ENCODE peak calls at places on chromosomes 1 and 21, in six cellular contexts. A is lower leg skin, S is AG04450, L is heart right ventricle, B is cardiac fibroblast, D is foreskin fibroblast. R is an unnamed sample.

GRCh38 chr1:205449254-205449749 is 6.5 kb downstream of the BLACAT1 start:
- DNase-seq in A (no peak), S (no peak), L (no peak), B (no peak), D (no peak), R (no peak)

GRCh38 chr1:226406401-226406881 is 1.5 kb downstream of the PARP1 start:
- DNase-seq in A (peak), S (no peak), L (no peak), B (peak), D (peak), R (peak)

GRCh38 chr1:115949156-115949555 is 27.2 kb upstream of the SLC22A15 start:
- DNase-seq in A (no peak), S (no peak), L (no peak), B (peak), D (peak), R (no peak)

GRCh38 chr1:214199585-214199984 is 81.4 kb upstream of the SMYD2 start:
- DNase-seq in A (no peak), S (no peak), L (no peak), B (no peak), D (no peak), R (no peak)

GRCh38 chr21:42567181-42567560 is 53.5 kb downstream of the SLC37A1 start:
- DNase-seq in A (no peak), S (no peak), L (no peak), B (no peak), D (no peak), R (no peak)

GRCh38 chr1:64320470-64320869 is 117.0 kb downstream of the UBE2U start:
- DNase-seq in A (no peak), S (no peak), L (no peak), B (peak), D (peak), R (peak)

GRCh38 chr1:114386129-114387037 is 124.6 kb downstream of the TRIM33 start:
- DNase-seq in A (no peak), S (no peak), L (no peak), B (peak), D (no peak), R (no peak)

GRCh38 chr1:224343679-224344078 is 13.0 kb upstream of the CNIH4 start:
- DNase-seq in A (no peak), S (no peak), L (no peak), B (no peak), D (peak), R (no peak)

GRCh38 chr1:91176250-91176649 is 154.4 kb upstream of the ZNF644 start:
- DNase-seq in A (no peak), S (no peak), L (no peak), B (no peak), D (no peak), R (no peak)

GRCh38 chr1:161885013-161885412 is 118.9 kb downstream of the ATF6 start:
- DNase-seq in A (no peak), S (peak), L (peak), B (peak), D (peak), R (peak)

GRCh38 chr1:224498574-224499170 is 64.1 kb upstream of the WDR26 start:
- DNase-seq in A (no peak), S (no peak), L (peak), B (peak), D (peak), R (peak)

GRCh38 chr1:53047737-53048344 is 14.2 kb upstream of the PODN start:
- DNase-seq in A (no peak), S (peak), L (no peak), B (peak), D (peak), R (peak)

GRCh38 chr1:92909321-92909720 is 51.9 kb downstream of the DIPK1A start:
- DNase-seq in A (no peak), S (peak), L (no peak), B (peak), D (peak), R (peak)

GRCh38 chr1:7558041-7558461 is 213.0 kb upstream of the VAMP3 start:
- DNase-seq in A (no peak), S (no peak), L (no peak), B (no peak), D (no peak), R (no peak)

GRCh38 chr21:41112740-41113692 is 54.9 kb upstream of the BACE2 start:
- DNase-seq in A (peak), S (peak), L (peak), B (peak), D (peak), R (peak)

GRCh38 chr1:70509996-70510876 is 99.2 kb downstream of the CTH start:
- DNase-seq in A (no peak), S (peak), L (no peak), B (peak), D (peak), R (peak)

GRCh38 chr1:12546771-12547585 is 71.0 kb downstream of the DHRS3 start:
- DNase-seq in A (peak), S (no peak), L (peak), B (peak), D (no peak), R (no peak)

GRCh38 chr21:42699196-42699595 is 45.8 kb downstream of the PDE9A start:
- DNase-seq in A (no peak), S (no peak), L (no peak), B (no peak), D (no peak), R (no peak)

GRCh38 chr1:25692560-25692959 is 76.0 kb downstream of the MAN1C1 start:
- DNase-seq in A (no peak), S (no peak), L (no peak), B (no peak), D (no peak), R (no peak)

GRCh38 chr1:153779781-153780541 is 4.8 kb downstream of the SLC27A3 start:
- DNase-seq in A (no peak), S (no peak), L (no peak), B (no peak), D (no peak), R (no peak)

GRCh38 chr1:61184035-61184713 is 101.8 kb downstream of the NFIA start:
- DNase-seq in A (peak), S (peak), L (peak), B (peak), D (peak), R (peak)

GRCh38 chr1:90154711-90155110 is 159.8 kb downstream of the ZNF326 start:
- DNase-seq in A (no peak), S (no peak), L (no peak), B (no peak), D (no peak), R (no peak)

GRCh38 chr1:3068400-3069361 is at the start of gene PRDM16:
- DNase-seq in A (no peak), S (no peak), L (peak), B (peak), D (peak), R (peak)

GRCh38 chr1:16978139-16978538 is 2.3 kb downstream of the MFAP2 start:
- DNase-seq in A (no peak), S (no peak), L (no peak), B (no peak), D (no peak), R (no peak)
- H3K4me3 ChIP-seq in A (no peak), S (peak), L (no peak), B (peak), D (peak), R (peak)

DNA sequence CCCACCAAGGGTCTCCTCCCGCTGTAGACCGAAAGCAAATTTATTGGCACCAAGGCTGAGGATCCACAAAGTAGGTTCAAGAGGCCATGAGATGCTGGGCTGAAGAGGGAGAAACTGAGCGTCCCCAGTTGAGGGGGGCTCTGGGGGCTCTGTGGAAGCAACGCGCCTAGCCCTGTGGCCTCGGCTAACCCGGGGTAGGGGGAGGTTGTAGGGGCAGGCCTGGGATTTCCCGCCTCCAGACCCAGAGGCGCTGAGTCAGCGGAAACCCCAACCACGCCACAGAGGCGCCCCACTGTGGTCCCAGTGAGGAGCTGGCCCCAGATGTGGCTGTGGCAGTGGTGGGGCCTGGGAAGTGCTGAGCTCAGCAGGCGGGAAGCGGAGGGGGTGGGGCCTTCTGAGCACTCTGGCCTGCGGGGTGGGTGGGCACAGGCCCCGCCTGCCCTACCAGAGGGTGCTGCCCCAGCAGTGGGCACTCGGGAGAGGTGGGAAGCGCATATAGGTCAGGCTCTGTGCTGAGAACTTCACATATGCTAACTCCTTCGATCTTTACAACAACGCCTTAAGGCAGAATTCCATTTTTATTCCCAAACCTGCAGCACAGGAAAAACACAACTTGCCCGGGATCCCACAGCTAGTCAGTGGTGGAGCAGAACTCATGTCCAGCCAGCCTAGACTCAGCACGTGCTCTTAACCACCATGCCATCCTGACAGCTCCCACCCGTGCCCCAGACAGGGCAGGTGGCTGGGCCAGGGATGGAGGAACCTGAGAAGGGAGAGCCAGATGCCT is 1.5 kb upstream of the COL16A1 start:
- DNase-seq in A (peak), S (no peak), L (peak), B (peak), D (peak), R (peak)
- TF ChIP-seq CTCF in A (no peak), S (peak), L (no peak), B (peak), D (peak), R (peak)

GRCh38 chr1:20903452-20903851 is 116.3 kb upstream of the HP1BP3 start:
- DNase-seq in A (no peak), S (no peak), L (no peak), B (peak), D (no peak), R (peak)
- H3K4me3 ChIP-seq in A (no peak), S (no peak), L (no peak), B (no peak), D (no peak), R (no peak)

DNA sequence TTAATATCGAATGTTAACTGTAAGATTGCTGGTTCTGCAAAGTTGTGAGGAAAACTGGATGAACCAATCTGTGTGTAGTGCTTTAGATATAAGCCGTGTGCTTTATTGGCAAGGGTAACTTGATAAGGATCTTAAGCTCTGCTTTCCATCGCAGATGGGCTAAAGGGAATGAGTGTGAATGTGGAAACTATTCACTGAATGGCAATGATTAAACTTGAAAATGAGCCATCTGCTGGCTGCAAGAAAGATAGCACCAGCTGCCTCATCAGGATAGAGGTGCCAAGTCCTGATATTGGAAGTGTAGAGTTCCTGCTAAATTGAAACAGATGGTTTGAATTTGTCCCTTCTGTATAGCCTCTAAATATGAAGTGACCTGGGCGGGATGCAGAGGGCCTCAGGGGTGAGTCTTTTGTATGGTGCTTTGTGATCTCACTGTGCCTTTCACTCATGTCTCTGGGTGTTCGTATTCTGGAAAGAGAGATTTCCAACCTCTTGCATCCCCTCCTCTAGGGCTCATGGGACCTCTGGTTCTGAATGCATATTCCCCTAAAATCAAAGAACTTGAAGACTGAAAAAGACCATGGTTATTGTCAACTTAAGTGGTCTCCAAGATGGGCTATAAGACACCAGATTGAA is 9.2 kb downstream of the FCRL3 start:
- DNase-seq in A (no peak), S (no peak), L (no peak), B (peak), D (peak), R (peak)
- TF ChIP-seq CTCF in A (no peak), S (peak), L (no peak), B (peak), D (peak), R (peak)

GRCh38 chr1:27148591-27148990 is 6.3 kb downstream of the SLC9A1 start:
- DNase-seq in A (no peak), S (no peak), L (no peak), B (no peak), D (no peak), R (no peak)
- H3K4me3 ChIP-seq in A (no peak), S (no peak), L (no peak), B (no peak), D (no peak), R (no peak)

GRCh38 chr1:21217812-21218596 is 41.3 kb upstream of the EIF4G3 start:
- DNase-seq in A (no peak), S (no peak), L (no peak), B (peak), D (peak), R (peak)
- TF ChIP-seq CTCF in A (no peak), S (peak), L (no peak), B (peak), D (peak), R (peak)

DNA sequence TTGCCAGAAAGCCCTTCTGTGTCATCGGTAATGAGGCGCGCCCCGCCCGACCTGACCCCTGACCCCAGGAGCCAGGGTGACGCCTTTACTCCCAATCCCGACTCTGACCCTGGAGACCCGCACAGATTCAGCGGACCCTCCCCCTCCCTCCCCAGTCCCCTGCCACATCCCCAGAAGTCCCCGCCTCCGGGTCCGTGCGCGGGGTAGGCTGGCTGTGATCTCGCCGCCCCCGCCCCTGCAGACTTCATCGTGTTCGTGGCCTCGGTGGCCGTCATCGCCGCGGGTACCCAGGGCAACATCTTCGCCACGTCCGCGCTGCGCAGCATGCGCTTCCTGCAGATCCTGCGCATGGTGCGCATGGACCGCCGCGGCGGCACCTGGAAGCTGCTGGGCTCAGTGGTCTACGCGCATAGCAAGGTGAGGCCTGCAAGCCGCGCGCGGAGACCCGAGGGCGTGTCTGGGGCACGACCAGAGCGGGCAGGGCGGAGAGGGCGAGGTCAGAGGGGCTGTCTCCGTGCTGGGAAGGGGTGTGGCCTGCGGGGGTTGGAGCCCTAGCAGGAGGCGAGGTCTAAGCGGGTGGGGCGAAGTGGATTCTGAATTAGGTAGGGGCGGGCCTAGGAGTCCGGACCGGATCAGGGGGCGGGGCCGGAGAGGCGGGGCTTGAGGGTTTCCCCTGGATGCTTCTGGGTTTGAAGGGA is 34.8 kb downstream of the KCNQ4 start:
- DNase-seq in A (peak), S (no peak), L (peak), B (peak), D (peak), R (no peak)
- H3K4me3 ChIP-seq in A (no peak), S (peak), L (peak), B (peak), D (peak), R (peak)

R was measured in fibroblast of pulmonary artery.